ENCODE peak calls at places on chromosomes 16 and 17, in ten cellular contexts. L is MM.1S, M is RWPE1, J is tibial nerve, I is lower lobe of right lung, K is astrocyte of the cerebellum, X is neural crest cell, E is esophagus muscularis mucosa, U is fibroblast of lung, Q is AG09309. D is an unnamed sample.
A peak's percentile ranks its signal among the peaks of the same experiment; 100 is the strongest.

GRCh38 chr17:8455660-8456059 is 20.0 kb downstream of the NDEL1 start:
- DNase-seq in L (no peak), M (no peak), J (no peak), I (no peak), K (no peak), X (no peak), E (no peak), U (no peak), Q (no peak), D (no peak)

GRCh38 chr17:8359769-8360168 is 16.7 kb downstream of the KRABD2 start:
- DNase-seq in L (no peak), M (peak; percentile 70), J (peak; percentile 31), I (no peak), K (no peak), X (no peak), E (no peak), U (peak; percentile 90), Q (no peak), D (peak; percentile 44)

GRCh38 chr17:3697157-3697515 is 1.2 kb upstream of the P2RX5 start:
- DNase-seq in L (no peak), M (no peak), J (no peak), I (no peak), K (no peak), X (no peak), E (no peak), U (no peak), Q (no peak), D (no peak)

GRCh38 chr16:59478806-59479205 is 744.7 kb upstream of the GOT2 start:
- DNase-seq in L (no peak), M (no peak), J (no peak), I (no peak), K (no peak), X (no peak), E (no peak), U (no peak), Q (peak; percentile 33), D (peak; percentile 67)

GRCh38 chr17:57593739-57594462 is 151.2 kb downstream of the CCDC182 start:
- DNase-seq in L (no peak), M (no peak), J (no peak), I (no peak), K (no peak), X (no peak), E (no peak), U (no peak), Q (no peak), D (no peak)

GRCh38 chr16:58448890-58449289 is 51.1 kb upstream of the NDRG4 start:
- DNase-seq in L (no peak), M (no peak), J (no peak), I (no peak), K (no peak), X (no peak), E (no peak), U (no peak), Q (no peak), D (no peak)

GRCh38 chr17:60622961-60623360 is 23.0 kb downstream of the PPM1D start:
- DNase-seq in L (no peak), M (no peak), J (no peak), I (no peak), K (no peak), X (no peak), E (no peak), U (no peak), Q (no peak), D (no peak)

GRCh38 chr16:85420501-85421337 is 192.4 kb upstream of the GSE1 start:
- DNase-seq in L (peak; percentile 31), M (peak; percentile 49), J (no peak), I (peak; percentile 85), K (no peak), X (peak; percentile 72), E (no peak), U (peak; percentile 38), Q (no peak), D (no peak)

GRCh38 chr17:9120471-9120870 is 99.2 kb downstream of the NTN1 start:
- DNase-seq in L (no peak), M (no peak), J (peak; percentile 39), I (no peak), K (no peak), X (peak; percentile 36), E (no peak), U (no peak), Q (no peak), D (no peak)

GRCh38 chr17:4073983-4074830 is 68.6 kb downstream of the ZZEF1 start:
- DNase-seq in L (peak; percentile 81), M (no peak), J (no peak), I (peak; percentile 58), K (no peak), X (no peak), E (no peak), U (no peak), Q (no peak), D (no peak)

GRCh38 chr17:74085434-74085833 is 118.0 kb upstream of the RPL38 start:
- DNase-seq in L (peak; percentile 10), M (no peak), J (no peak), I (no peak), K (no peak), X (no peak), E (no peak), U (no peak), Q (no peak), D (no peak)
- TF ChIP-seq CTCF in L (peak; percentile 27), M (no peak), J (no peak), I (no peak), K (peak; percentile 2), X (peak; percentile 42), E (no peak), U (peak; percentile 17), Q (no peak), D (no peak)

DNA sequence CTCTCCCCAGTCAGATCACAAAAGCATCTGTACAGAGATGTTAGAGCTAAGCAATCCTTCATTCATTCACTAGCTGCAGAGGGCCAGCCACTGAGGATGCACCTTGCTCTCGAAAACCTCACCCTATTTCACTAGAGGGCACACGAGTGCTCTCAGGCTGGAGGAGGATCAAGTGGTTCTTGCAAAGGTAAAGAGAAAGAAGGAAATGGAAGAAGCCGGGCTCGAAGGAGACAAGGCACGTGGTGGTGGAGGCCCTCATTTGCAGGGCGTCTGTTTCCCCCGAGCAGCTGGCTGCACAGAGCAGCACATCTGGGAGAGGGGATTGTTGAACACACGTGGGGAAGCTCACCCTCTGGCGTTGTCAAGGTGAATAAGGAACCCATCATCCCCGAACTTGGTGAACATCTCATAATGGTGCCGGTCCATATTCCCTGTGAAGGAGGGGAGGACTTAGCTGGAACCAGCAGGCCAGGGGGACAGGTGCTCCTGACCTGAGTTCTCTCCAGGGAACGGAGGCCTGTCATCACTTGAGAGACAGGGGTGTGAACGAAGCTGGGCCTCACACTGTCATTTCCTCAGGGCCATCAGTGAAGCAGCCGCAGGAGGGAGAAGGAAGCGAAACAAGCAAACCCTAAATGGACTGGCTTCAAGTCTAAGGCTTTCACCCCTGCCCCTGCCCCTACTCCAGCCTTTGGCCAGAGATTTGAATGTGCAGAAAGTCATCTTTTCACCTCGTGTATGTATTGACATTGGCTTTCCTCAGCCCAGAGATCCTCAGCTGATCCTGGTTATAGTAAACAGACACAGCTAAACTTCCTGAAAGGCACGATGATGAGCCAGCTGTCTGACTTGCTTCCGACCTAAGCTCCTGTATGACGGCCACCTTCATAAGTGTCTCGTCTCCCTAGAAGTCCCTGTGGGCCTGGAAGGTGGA is 27.6 kb downstream of the PRKAR1A start:
- DNase-seq in L (peak; percentile 25), M (no peak), J (peak; percentile 48), I (peak; percentile 61), K (no peak), X (no peak), E (no peak), U (peak; percentile 36), Q (no peak), D (no peak)
- TF ChIP-seq CTCF in L (peak; percentile 30), M (peak; percentile 31), J (peak; percentile 30), I (no peak), K (peak; percentile 7), X (no peak), E (no peak), U (peak; percentile 23), Q (peak; percentile 40), D (peak; percentile 28)

GRCh38 chr17:55584055-55584685 is 72.9 kb upstream of the SMIM36 start:
- DNase-seq in L (no peak), M (peak; percentile 30), J (no peak), I (no peak), K (no peak), X (no peak), E (no peak), U (peak; percentile 72), Q (no peak), D (no peak)

GRCh38 chr17:55582910-55583309 is 71.7 kb upstream of the SMIM36 start:
- DNase-seq in L (no peak), M (no peak), J (no peak), I (no peak), K (no peak), X (no peak), E (no peak), U (peak; percentile 47), Q (no peak), D (no peak)

GRCh38 chr17:55584861-55585260 is 73.6 kb upstream of the SMIM36 start:
- DNase-seq in L (peak; percentile 10), M (no peak), J (no peak), I (no peak), K (no peak), X (no peak), E (no peak), U (no peak), Q (no peak), D (no peak)

GRCh38 chr17:55587608-55588139 is 76.4 kb upstream of the SMIM36 start:
- DNase-seq in L (no peak), M (no peak), J (peak; percentile 64), I (no peak), K (no peak), X (no peak), E (no peak), U (peak; percentile 96), Q (no peak), D (no peak)

DNA sequence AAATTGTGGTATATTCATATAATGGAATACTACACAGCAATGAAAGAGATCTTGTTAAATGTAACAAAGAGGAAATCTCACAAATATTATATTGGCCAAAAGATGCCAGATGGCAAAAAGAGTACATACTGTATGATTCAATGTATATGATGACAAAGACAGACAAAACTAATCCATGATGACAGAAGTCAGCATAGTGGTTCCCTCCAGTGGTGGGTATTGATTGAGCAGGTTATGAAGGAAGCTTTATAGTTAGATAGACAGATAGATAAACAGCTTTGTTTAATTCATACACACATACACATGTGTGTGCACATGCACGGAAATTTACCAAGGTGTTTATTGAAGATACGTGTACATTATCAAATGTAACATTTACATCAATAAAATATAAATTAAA is 74.4 kb upstream of the SMIM36 start:
- DNase-seq in L (no peak), M (no peak), J (no peak), I (no peak), K (no peak), X (no peak), E (no peak), U (no peak), Q (no peak), D (no peak)
- TF ChIP-seq CTCF in L (no peak), M (no peak), J (no peak), I (no peak), K (no peak), X (no peak), E (no peak), U (no peak), Q (no peak), D (no peak)

DNA sequence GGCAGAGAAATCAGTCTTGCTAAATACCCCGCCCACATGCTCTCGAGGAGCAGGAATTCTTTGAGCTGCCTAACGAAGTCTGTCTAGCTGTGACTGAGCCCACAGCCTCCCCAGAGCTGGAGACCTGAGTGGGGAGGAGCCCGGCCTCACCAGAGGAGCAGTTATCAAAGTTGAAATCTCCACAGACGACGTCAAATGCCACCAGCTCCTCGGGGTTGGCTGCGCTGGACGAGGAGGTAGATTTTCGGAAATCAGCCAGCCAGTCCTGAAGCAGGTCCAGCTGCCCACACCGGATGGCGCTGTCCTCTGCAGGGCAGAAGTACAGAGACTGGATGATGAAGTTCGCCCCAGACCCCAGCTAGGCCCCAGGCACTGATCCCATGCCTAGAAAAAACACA is 53.8 kb downstream of the PRMT7 start:
- DNase-seq in L (no peak), M (no peak), J (no peak), I (no peak), K (no peak), X (no peak), E (no peak), U (no peak), Q (no peak), D (no peak)
- TF ChIP-seq CTCF in L (peak; percentile 12), M (no peak), J (no peak), I (no peak), K (peak; percentile 13), X (peak; percentile 35), E (no peak), U (no peak), Q (peak; percentile 23), D (no peak)